ENCODE peak calls at places on chromosomes 12 and 14, in seven cellular contexts. V is HCT116, H is WERI-Rb-1, J is WTC11, L is astrocyte of the spinal cord, G is foreskin fibroblast, K is GM20000. N is an unnamed sample.

GRCh38 chr14:25050494-25051170 is 685 bp upstream of the STXBP6 start:
- DNase-seq in V (no peak), H (no peak), J (no peak), L (peak), G (peak), K (no peak), N (no peak)

GRCh38 chr14:79629372-79629771 is 581.9 kb downstream of the DIO2 start:
- DNase-seq in V (no peak), H (no peak), J (no peak), L (no peak), G (no peak), K (no peak), N (no peak)

GRCh38 chr14:64289571-64289970 is 4.6 kb downstream of the ESR2 start:
- DNase-seq in V (no peak), H (no peak), J (no peak), L (no peak), G (no peak), K (no peak), N (no peak)

GRCh38 chr12:630656-631632 is 32.3 kb downstream of the NINJ2 start:
- DNase-seq in V (no peak), H (no peak), J (peak), L (no peak), G (no peak), K (peak), N (no peak)

GRCh38 chr12:69947922-69948321 is 122.9 kb downstream of the MYRFL start:
- DNase-seq in V (no peak), H (no peak), J (no peak), L (no peak), G (no peak), K (no peak), N (no peak)

GRCh38 chr14:64721391-64721791 is 17.2 kb downstream of the PLEKHG3 start:
- DNase-seq in V (no peak), H (no peak), J (no peak), L (peak), G (peak), K (no peak), N (no peak)

GRCh38 chr14:64770751-64771150 is 66.5 kb downstream of the PLEKHG3 start:
- DNase-seq in V (no peak), H (no peak), J (no peak), L (no peak), G (no peak), K (no peak), N (no peak)

GRCh38 chr12:62760779-62761178 is 174.2 kb downstream of the PPM1H start:
- DNase-seq in V (no peak), H (no peak), J (no peak), L (no peak), G (no peak), K (peak), N (no peak)

GRCh38 chr12:5524116-5524768 is 92.3 kb downstream of the NTF3 start:
- DNase-seq in V (no peak), H (no peak), J (no peak), L (no peak), G (no peak), K (no peak), N (no peak)

GRCh38 chr12:79452906-79453305 is 237.9 kb downstream of the PAWR start:
- DNase-seq in V (no peak), H (no peak), J (no peak), L (no peak), G (no peak), K (no peak), N (no peak)

GRCh38 chr14:77059276-77059934 is 30.9 kb upstream of the IRF2BPL start:
- DNase-seq in V (peak), H (no peak), J (peak), L (peak), G (peak), K (no peak), N (peak)

GRCh38 chr14:65933400-65934068 is 521.0 kb downstream of the FUT8 start:
- DNase-seq in V (no peak), H (no peak), J (no peak), L (no peak), G (no peak), K (no peak), N (no peak)

GRCh38 chr14:93081875-93082570 is 33.7 kb downstream of the ITPK1 start:
- DNase-seq in V (no peak), H (no peak), J (no peak), L (no peak), G (no peak), K (peak), N (no peak)

GRCh38 chr12:93793007-93793406 is 115.8 kb downstream of the CRADD start:
- DNase-seq in V (no peak), H (no peak), J (no peak), L (no peak), G (no peak), K (no peak), N (no peak)

GRCh38 chr12:100371146-100371545 is 14.3 kb downstream of the SLC17A8 start:
- DNase-seq in V (no peak), H (no peak), J (no peak), L (no peak), G (no peak), K (no peak), N (no peak)

DNA sequence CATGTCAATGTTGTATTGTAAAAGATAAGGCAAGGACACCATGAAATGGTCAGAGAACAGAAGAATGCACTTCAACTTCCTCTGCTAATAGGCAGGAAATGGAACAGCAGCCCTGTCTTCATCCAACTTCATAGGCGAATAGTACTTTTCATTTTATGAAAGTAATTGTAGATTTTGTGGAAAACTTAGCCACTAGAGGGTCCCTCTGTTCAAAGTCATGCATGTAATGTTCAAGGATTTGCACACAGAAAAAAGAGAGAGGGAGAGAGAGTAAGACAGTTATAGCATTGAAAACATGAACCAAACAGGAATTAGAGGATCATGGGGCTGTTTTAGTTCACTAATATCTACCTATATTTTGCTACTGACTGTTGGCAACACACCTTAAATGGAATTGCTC is 172.2 kb downstream of the FLRT2 start:
- DNase-seq in V (no peak), H (no peak), J (no peak), L (no peak), G (no peak), K (no peak), N (no peak)
- TF ChIP-seq CTCF in V (no peak), H (no peak), J (no peak), L (no peak), G (no peak), K (no peak), N (no peak)

DNA sequence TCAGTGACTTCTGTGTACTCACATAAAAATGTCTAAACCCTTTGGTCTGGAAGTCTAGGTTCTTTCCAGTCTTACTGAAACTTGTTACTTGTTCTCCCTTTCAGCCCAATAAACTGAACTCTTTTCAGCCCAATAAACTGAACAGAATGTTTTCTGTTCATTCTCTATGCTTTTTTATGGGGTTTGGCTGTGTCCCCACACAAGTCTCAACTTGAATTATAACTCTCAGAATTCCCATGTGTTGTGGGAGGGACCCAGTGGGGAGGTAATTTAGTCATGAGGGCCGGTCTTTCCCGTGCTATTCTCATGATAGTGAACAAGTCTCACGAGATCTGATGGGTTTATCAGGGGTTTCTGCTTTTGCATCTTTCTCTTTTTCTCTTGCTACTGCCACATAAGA is 15.0 kb upstream of the NEDD1 start:
- DNase-seq in V (no peak), H (no peak), J (no peak), L (no peak), G (no peak), K (no peak), N (no peak)
- TF ChIP-seq CTCF in V (no peak), H (no peak), J (no peak), L (no peak), G (no peak), K (no peak), N (no peak)

DNA sequence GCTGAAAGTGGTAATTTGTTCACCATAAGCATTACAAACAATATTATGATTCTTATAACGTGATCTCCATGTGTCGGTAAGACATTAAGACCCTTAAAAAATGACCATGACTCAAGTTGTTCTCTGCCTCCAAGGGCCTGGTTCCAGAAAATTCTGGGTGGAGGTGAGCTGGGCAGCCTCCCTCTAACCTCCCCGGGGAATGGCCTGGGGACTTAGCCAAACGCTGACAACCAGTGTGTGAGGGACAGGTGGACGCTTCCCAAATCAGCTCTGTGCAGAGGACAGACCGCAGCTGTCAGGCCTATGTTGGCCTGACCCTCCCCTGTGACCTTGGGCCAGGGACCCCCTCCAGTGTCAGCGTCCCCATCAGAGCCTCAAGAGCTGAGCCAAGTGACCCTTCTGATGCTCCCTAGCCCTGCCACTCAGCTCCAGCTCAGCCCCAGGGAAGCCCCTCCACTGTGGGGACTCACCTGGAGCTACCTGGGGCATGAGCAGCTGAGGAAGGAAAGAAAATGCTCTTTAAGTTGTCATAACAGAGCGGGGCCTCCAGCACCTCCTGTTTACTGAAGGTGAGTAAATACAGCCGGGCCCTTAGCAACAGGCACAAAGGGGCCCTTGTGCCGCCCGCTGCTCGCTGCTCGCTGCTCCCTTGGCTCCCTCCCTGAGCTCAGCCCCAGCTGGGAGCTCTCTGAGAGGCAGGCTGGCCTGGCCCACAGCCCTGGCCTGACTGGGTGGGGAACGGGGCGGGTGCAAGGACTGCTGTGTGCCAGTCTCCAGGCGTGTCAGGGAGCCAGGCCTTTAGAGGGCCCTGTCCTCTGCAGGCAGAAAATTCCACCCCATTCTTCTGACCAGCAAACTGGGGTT is 116.6 kb downstream of the CALM1 start:
- DNase-seq in V (no peak), H (no peak), J (no peak), L (peak), G (no peak), K (no peak), N (peak)
- TF ChIP-seq CTCF in V (no peak), H (no peak), J (no peak), L (no peak), G (no peak), K (no peak), N (no peak)

GRCh38 chr14:58367296-58367695 is 28.4 kb upstream of the TOMM20L start:
- DNase-seq in V (no peak), H (no peak), J (no peak), L (no peak), G (no peak), K (no peak), N (no peak)

GRCh38 chr14:58362798-58363412 is 32.8 kb upstream of the TOMM20L start:
- DNase-seq in V (peak), H (no peak), J (no peak), L (peak), G (no peak), K (peak), N (no peak)
- TF ChIP-seq CTCF in V (peak), H (no peak), J (no peak), L (peak), G (peak), K (no peak), N (no peak)

GRCh38 chr12:19842116-19842515 is 402.8 kb downstream of the AEBP2 start:
- DNase-seq in V (no peak), H (no peak), J (no peak), L (no peak), G (no peak), K (no peak), N (no peak)
- TF ChIP-seq CTCF in V (no peak), H (no peak), J (no peak), L (no peak), G (no peak), K (no peak), N (no peak)

GRCh38 chr12:116673713-116674112 is 64.2 kb downstream of the SPRING1 start:
- DNase-seq in V (peak), H (no peak), J (peak), L (no peak), G (no peak), K (no peak), N (no peak)
- TF ChIP-seq CTCF in V (peak), H (no peak), J (no peak), L (no peak), G (no peak), K (peak), N (no peak)